ENCODE peak calls at places on chromosomes 4 and X, in seven cellular contexts. One of them, this sample, is unnamed.

GRCh38 chrX:134908235-134908834 is 82.5 kb upstream of the SMIM10 start:
- DNase-seq in IMR-90: peak; percentile 65
- DNase-seq in upper lobe of left lung: no peak
- DNase-seq in heart right ventricle: no peak
- DNase-seq in RWPE1: no peak
- DNase-seq in brain microvascular endothelial cell: peak; percentile 33
- DNase-seq in CD4-positive, alpha-beta T cell: no peak
- DNase-seq in this sample: peak; percentile 33

GRCh38 chrX:9302400-9302799 is 162.5 kb upstream of the TBL1X start:
- DNase-seq in heart right ventricle: no peak
- DNase-seq in CD4-positive, alpha-beta T cell: no peak
- DNase-seq in RWPE1: no peak
- DNase-seq in IMR-90: no peak
- DNase-seq in brain microvascular endothelial cell: no peak
- DNase-seq in upper lobe of left lung: no peak
- DNase-seq in this sample: no peak

GRCh38 chr4:8675383-8675782 is 82.8 kb downstream of the CPZ start:
- DNase-seq in RWPE1: peak; percentile 17
- DNase-seq in heart right ventricle: no peak
- DNase-seq in upper lobe of left lung: peak; percentile 48
- DNase-seq in brain microvascular endothelial cell: peak; percentile 11
- DNase-seq in CD4-positive, alpha-beta T cell: no peak
- DNase-seq in IMR-90: peak; percentile 2
- DNase-seq in this sample: no peak

GRCh38 chr4:75715105-75715799 is 9.1 kb upstream of the USO1 start:
- DNase-seq in CD4-positive, alpha-beta T cell: no peak
- DNase-seq in heart right ventricle: no peak
- DNase-seq in IMR-90: peak; percentile 69
- DNase-seq in upper lobe of left lung: no peak
- DNase-seq in RWPE1: no peak
- DNase-seq in brain microvascular endothelial cell: no peak
- DNase-seq in this sample: no peak

GRCh38 chr4:174120446-174121142 is 162.9 kb downstream of the FBXO8 start:
- DNase-seq in heart right ventricle: peak; percentile 66
- DNase-seq in upper lobe of left lung: peak; percentile 75
- DNase-seq in RWPE1: peak; percentile 51
- DNase-seq in IMR-90: peak; percentile 72
- DNase-seq in CD4-positive, alpha-beta T cell: no peak
- DNase-seq in brain microvascular endothelial cell: peak; percentile 67
- DNase-seq in this sample: peak; percentile 42

GRCh38 chrX:73289039-73289438 is 74.4 kb upstream of the NAP1L2 start:
- DNase-seq in brain microvascular endothelial cell: no peak
- DNase-seq in IMR-90: no peak
- DNase-seq in RWPE1: no peak
- DNase-seq in CD4-positive, alpha-beta T cell: no peak
- DNase-seq in upper lobe of left lung: no peak
- DNase-seq in heart right ventricle: no peak
- DNase-seq in this sample: no peak

GRCh38 chr4:134018845-134019244 is 182.7 kb downstream of the PABPC4L start:
- DNase-seq in heart right ventricle: no peak
- DNase-seq in CD4-positive, alpha-beta T cell: no peak
- DNase-seq in RWPE1: no peak
- DNase-seq in brain microvascular endothelial cell: no peak
- DNase-seq in upper lobe of left lung: no peak
- DNase-seq in IMR-90: peak; percentile 1
- DNase-seq in this sample: no peak

GRCh38 chr4:42404001-42404400 is 6.7 kb downstream of the SHISA3 start:
- DNase-seq in upper lobe of left lung: no peak
- DNase-seq in IMR-90: no peak
- DNase-seq in CD4-positive, alpha-beta T cell: no peak
- DNase-seq in heart right ventricle: no peak
- DNase-seq in brain microvascular endothelial cell: no peak
- DNase-seq in RWPE1: no peak
- DNase-seq in this sample: no peak

GRCh38 chr4:85488416-85488815 is 13.5 kb downstream of the ARHGAP24 start:
- DNase-seq in IMR-90: no peak
- DNase-seq in upper lobe of left lung: no peak
- DNase-seq in brain microvascular endothelial cell: no peak
- DNase-seq in CD4-positive, alpha-beta T cell: no peak
- DNase-seq in RWPE1: peak; percentile 9
- DNase-seq in heart right ventricle: no peak
- DNase-seq in this sample: no peak

GRCh38 chr4:94015956-94016355 is 187.4 kb downstream of the ATOH1 start:
- DNase-seq in IMR-90: no peak
- DNase-seq in brain microvascular endothelial cell: no peak
- DNase-seq in heart right ventricle: no peak
- DNase-seq in CD4-positive, alpha-beta T cell: no peak
- DNase-seq in upper lobe of left lung: no peak
- DNase-seq in RWPE1: no peak
- DNase-seq in this sample: no peak

GRCh38 chrX:40864972-40865371 is 129.6 kb upstream of the MED14 start:
- DNase-seq in CD4-positive, alpha-beta T cell: no peak
- DNase-seq in upper lobe of left lung: no peak
- DNase-seq in IMR-90: peak; percentile 89
- DNase-seq in RWPE1: no peak
- DNase-seq in heart right ventricle: no peak
- DNase-seq in brain microvascular endothelial cell: peak; percentile 62
- DNase-seq in this sample: no peak

GRCh38 chrX:87063622-87064021 is 454.0 kb upstream of the KLHL4 start:
- DNase-seq in heart right ventricle: no peak
- DNase-seq in upper lobe of left lung: no peak
- DNase-seq in CD4-positive, alpha-beta T cell: no peak
- DNase-seq in RWPE1: no peak
- DNase-seq in IMR-90: no peak
- DNase-seq in brain microvascular endothelial cell: no peak
- DNase-seq in this sample: no peak

GRCh38 chr4:73864365-73864764 is 4.8 kb upstream of the CXCL1 start:
- DNase-seq in CD4-positive, alpha-beta T cell: no peak
- DNase-seq in upper lobe of left lung: no peak
- DNase-seq in heart right ventricle: no peak
- DNase-seq in IMR-90: no peak
- DNase-seq in brain microvascular endothelial cell: no peak
- DNase-seq in RWPE1: peak; percentile 25
- DNase-seq in this sample: peak; percentile 20

GRCh38 chr4:169345207-169345788 is 74.5 kb upstream of the SH3RF1 start:
- DNase-seq in RWPE1: peak; percentile 70
- DNase-seq in brain microvascular endothelial cell: peak; percentile 23
- DNase-seq in upper lobe of left lung: no peak
- DNase-seq in IMR-90: peak; percentile 86
- DNase-seq in heart right ventricle: no peak
- DNase-seq in CD4-positive, alpha-beta T cell: no peak
- DNase-seq in this sample: no peak

GRCh38 chr4:20317424-20317985 is 65.8 kb downstream of the SLIT2 start:
- DNase-seq in brain microvascular endothelial cell: no peak
- DNase-seq in IMR-90: no peak
- DNase-seq in heart right ventricle: no peak
- DNase-seq in upper lobe of left lung: no peak
- DNase-seq in RWPE1: no peak
- DNase-seq in CD4-positive, alpha-beta T cell: no peak
- DNase-seq in this sample: no peak

GRCh38 chr4:18077808-18078207 is 56.3 kb upstream of the LCORL start:
- DNase-seq in heart right ventricle: no peak
- DNase-seq in CD4-positive, alpha-beta T cell: no peak
- DNase-seq in brain microvascular endothelial cell: no peak
- DNase-seq in RWPE1: no peak
- DNase-seq in upper lobe of left lung: no peak
- DNase-seq in IMR-90: no peak
- DNase-seq in this sample: no peak

GRCh38 chrX:139850968-139851367 is 81.9 kb downstream of the ATP11C start:
- DNase-seq in heart right ventricle: no peak
- DNase-seq in CD4-positive, alpha-beta T cell: no peak
- DNase-seq in upper lobe of left lung: no peak
- DNase-seq in IMR-90: no peak
- DNase-seq in RWPE1: no peak
- DNase-seq in brain microvascular endothelial cell: no peak
- DNase-seq in this sample: no peak

GRCh38 chrX:101932249-101932570 is 383 bp upstream of the ZMAT1 start:
- DNase-seq in heart right ventricle: no peak
- DNase-seq in CD4-positive, alpha-beta T cell: no peak
- DNase-seq in brain microvascular endothelial cell: no peak
- DNase-seq in RWPE1: no peak
- DNase-seq in IMR-90: no peak
- DNase-seq in upper lobe of left lung: no peak
- DNase-seq in this sample: no peak

GRCh38 chrX:148354906-148355305 is 145.5 kb upstream of the AFF2 start:
- DNase-seq in upper lobe of left lung: no peak
- DNase-seq in RWPE1: no peak
- DNase-seq in CD4-positive, alpha-beta T cell: no peak
- DNase-seq in heart right ventricle: no peak
- DNase-seq in IMR-90: no peak
- DNase-seq in brain microvascular endothelial cell: no peak
- DNase-seq in this sample: no peak

GRCh38 chr4:37667197-37668100 is 18.7 kb downstream of the RELL1 start:
- DNase-seq in heart right ventricle: no peak
- DNase-seq in upper lobe of left lung: no peak
- DNase-seq in IMR-90: no peak
- DNase-seq in CD4-positive, alpha-beta T cell: no peak
- DNase-seq in RWPE1: no peak
- DNase-seq in brain microvascular endothelial cell: no peak
- DNase-seq in this sample: no peak

GRCh38 chrX:153902388-153902787 is 2.1 kb upstream of the AVPR2 start:
- DNase-seq in brain microvascular endothelial cell: no peak
- DNase-seq in heart right ventricle: no peak
- DNase-seq in IMR-90: no peak
- DNase-seq in upper lobe of left lung: no peak
- DNase-seq in RWPE1: no peak
- DNase-seq in CD4-positive, alpha-beta T cell: no peak
- DNase-seq in this sample: no peak

GRCh38 chr4:22688236-22688635 is 4.5 kb upstream of the GBA3 start:
- DNase-seq in brain microvascular endothelial cell: peak; percentile 38
- DNase-seq in CD4-positive, alpha-beta T cell: no peak
- DNase-seq in RWPE1: peak; percentile 2
- DNase-seq in IMR-90: no peak
- DNase-seq in upper lobe of left lung: no peak
- DNase-seq in heart right ventricle: no peak
- DNase-seq in this sample: no peak

GRCh38 chrX:44542567-44543325 is at the start of gene FUNDC1:
- DNase-seq in IMR-90: peak; percentile 91
- DNase-seq in heart right ventricle: peak; percentile 94
- DNase-seq in RWPE1: peak; percentile 87
- DNase-seq in upper lobe of left lung: peak; percentile 92
- DNase-seq in CD4-positive, alpha-beta T cell: peak; percentile 83
- DNase-seq in brain microvascular endothelial cell: peak; percentile 90
- DNase-seq in this sample: peak; percentile 87
- TF ChIP-seq CTCF in IMR-90: peak; percentile 40
- TF ChIP-seq CTCF in heart right ventricle: no peak
- TF ChIP-seq CTCF in RWPE1: no peak
- TF ChIP-seq CTCF in upper lobe of left lung: no peak
- TF ChIP-seq CTCF in CD4-positive, alpha-beta T cell: no peak
- TF ChIP-seq CTCF in brain microvascular endothelial cell: peak; percentile 56
- TF ChIP-seq CTCF in this sample: peak; percentile 13

GRCh38 chrX:21708116-21708515 is 49.8 kb downstream of the SMPX start:
- DNase-seq in upper lobe of left lung: no peak
- DNase-seq in brain microvascular endothelial cell: no peak
- DNase-seq in RWPE1: no peak
- DNase-seq in CD4-positive, alpha-beta T cell: no peak
- DNase-seq in heart right ventricle: no peak
- DNase-seq in IMR-90: no peak
- DNase-seq in this sample: no peak
- TF ChIP-seq CTCF in upper lobe of left lung: no peak
- TF ChIP-seq CTCF in brain microvascular endothelial cell: peak; percentile 30
- TF ChIP-seq CTCF in RWPE1: no peak
- TF ChIP-seq CTCF in CD4-positive, alpha-beta T cell: no peak
- TF ChIP-seq CTCF in heart right ventricle: no peak
- TF ChIP-seq CTCF in IMR-90: peak; percentile 27
- TF ChIP-seq CTCF in this sample: no peak

DNA sequence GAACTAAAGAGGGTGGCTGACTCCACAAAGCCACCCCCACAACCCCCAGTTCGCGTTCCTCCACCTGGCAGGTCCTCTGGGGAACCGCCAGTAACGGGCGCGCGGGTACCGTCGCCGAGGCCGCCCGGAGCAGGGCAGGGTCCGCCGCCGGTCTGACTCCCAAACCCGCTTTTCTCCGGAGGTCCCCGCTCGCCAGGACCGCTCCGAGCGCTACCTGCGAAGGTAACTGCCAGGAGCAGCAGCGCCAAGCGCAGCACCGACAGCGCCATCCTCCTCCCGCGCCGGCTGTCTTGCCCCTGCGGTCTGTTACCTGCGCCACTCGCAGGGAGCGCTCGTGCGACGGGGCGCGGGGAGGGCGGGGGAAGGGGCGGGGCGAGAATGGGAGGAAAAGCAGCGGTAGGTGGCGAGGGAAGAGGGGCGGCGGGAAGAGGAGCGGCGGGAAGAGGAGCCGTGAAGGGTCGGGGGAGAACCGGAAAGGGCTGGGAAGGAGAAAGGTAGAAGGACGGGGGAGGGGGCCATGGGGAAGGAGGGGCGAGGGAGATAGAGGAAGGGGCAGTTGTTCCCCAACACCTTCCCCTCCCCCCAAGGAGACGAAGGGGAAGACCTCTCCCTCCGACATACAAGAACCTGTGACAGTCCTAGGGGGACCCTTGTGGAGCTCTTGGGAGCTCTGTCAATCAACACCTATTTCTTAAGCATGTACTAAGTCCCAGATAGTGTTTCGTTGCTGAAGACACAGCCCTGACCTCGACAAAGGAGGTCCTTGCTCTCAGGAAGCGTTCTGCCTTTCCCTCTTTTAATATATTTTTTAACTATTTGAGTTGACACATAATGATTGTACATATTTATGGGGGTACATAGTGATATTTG is at the start of gene SPINK2:
- DNase-seq in brain microvascular endothelial cell: no peak
- DNase-seq in heart right ventricle: peak; percentile 25
- DNase-seq in CD4-positive, alpha-beta T cell: peak; percentile 53
- DNase-seq in upper lobe of left lung: peak; percentile 90
- DNase-seq in RWPE1: peak; percentile 73
- DNase-seq in IMR-90: no peak
- DNase-seq in this sample: peak; percentile 58
- TF ChIP-seq CTCF in brain microvascular endothelial cell: no peak
- TF ChIP-seq CTCF in heart right ventricle: no peak
- TF ChIP-seq CTCF in CD4-positive, alpha-beta T cell: peak; percentile 48
- TF ChIP-seq CTCF in upper lobe of left lung: no peak
- TF ChIP-seq CTCF in RWPE1: peak; percentile 55
- TF ChIP-seq CTCF in IMR-90: no peak
- TF ChIP-seq CTCF in this sample: peak; percentile 10

DNA sequence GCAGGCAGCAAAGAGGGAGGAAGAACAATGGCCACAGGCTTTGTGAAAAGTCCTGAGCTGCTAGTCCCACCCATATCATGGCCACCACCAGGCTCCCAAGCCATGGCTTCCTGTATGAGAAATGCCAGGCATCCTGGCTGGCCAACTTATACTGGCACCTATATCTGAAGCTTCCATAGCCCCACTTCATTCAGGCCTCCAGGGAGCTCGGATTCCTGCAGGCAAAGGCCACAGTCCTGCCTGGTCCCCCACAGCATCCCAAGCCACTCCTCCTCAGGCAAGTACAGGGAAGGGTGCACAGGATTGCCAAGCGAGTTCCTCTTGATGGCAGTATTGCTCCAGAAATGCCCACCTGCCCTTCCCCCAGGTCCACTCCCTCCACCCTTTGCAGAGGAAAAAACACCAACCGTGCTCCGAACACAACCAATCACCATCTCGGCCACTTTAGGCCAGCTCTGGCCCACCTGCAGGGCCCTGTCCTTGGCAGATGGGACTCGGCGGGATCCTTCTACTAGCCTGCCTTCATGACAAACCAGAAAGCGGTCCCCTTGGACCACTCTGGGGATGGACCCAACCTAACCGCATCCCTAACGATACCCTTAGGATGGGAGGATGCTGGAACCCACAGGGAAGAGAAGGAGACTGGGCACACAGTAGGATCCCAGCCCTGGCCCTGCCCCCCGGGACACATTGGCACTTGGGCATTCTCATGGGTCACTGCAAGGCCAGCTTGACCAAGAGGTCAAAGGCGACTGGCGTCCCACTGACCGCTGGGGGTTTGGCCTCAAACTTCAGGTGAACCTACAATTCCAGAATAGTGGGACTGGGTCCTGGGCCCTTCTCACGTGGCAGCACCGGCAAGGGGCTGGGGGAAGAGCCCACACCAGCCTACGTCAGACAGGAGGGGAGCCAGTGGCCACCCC is 220.4 kb upstream of the AGTR2 start:
- DNase-seq in CD4-positive, alpha-beta T cell: no peak
- DNase-seq in heart right ventricle: no peak
- DNase-seq in RWPE1: no peak
- DNase-seq in brain microvascular endothelial cell: no peak
- DNase-seq in upper lobe of left lung: no peak
- DNase-seq in IMR-90: no peak
- DNase-seq in this sample: peak; percentile 26
- TF ChIP-seq CTCF in CD4-positive, alpha-beta T cell: no peak
- TF ChIP-seq CTCF in heart right ventricle: peak; percentile 11
- TF ChIP-seq CTCF in RWPE1: no peak
- TF ChIP-seq CTCF in brain microvascular endothelial cell: no peak
- TF ChIP-seq CTCF in upper lobe of left lung: peak; percentile 17
- TF ChIP-seq CTCF in IMR-90: peak; percentile 4
- TF ChIP-seq CTCF in this sample: no peak

This sample was measured in GM13976.